ENCODE peak calls at places on chromosomes 3 and 15, in nine cellular contexts. V is body of pancreas; G is aorta; X is sigmoid colon; F is CD8-positive, alpha-beta memory T cell; I is CD8-positive, alpha-beta T cell; O is right lobe of liver; K is PC-3; R is upper lobe of left lung. U is an unnamed sample. For H3K4me1, the result is how much of the 10 kb centered on the place peaks cover.

GRCh38 chr15:87570186-87570585 is 686.4 kb downstream of the NTRK3 start:
- DNase-seq in V (no peak), G (no peak), X (no peak), F (no peak), I (no peak), O (no peak), K (peak), R (no peak), U (no peak)

GRCh38 chr15:50210462-50211264 is 28.7 kb downstream of the SLC27A2 start:
- DNase-seq in V (no peak), G (no peak), X (no peak), F (no peak), I (no peak), O (no peak), K (peak), R (no peak), U (no peak)

GRCh38 chr3:134775831-134776230 is 19.2 kb upstream of the EPHB1 start:
- DNase-seq in V (no peak), G (no peak), X (no peak), F (no peak), I (no peak), O (no peak), K (no peak), R (no peak), U (no peak)

GRCh38 chr3:58022490-58022889 is 14.3 kb downstream of the FLNB start:
- DNase-seq in V (no peak), G (no peak), X (no peak), F (no peak), I (no peak), O (no peak), K (peak), R (no peak), U (no peak)

GRCh38 chr3:77179762-77180161 is 139.9 kb downstream of the ROBO2 start:
- DNase-seq in V (no peak), G (no peak), X (no peak), F (no peak), I (no peak), O (no peak), K (no peak), R (no peak), U (no peak)

GRCh38 chr3:57061556-57061955 is 1.1 kb downstream of the SPATA12 start:
- DNase-seq in V (no peak), G (no peak), X (no peak), F (no peak), I (no peak), O (no peak), K (peak), R (no peak), U (no peak)

GRCh38 chr15:72082176-72082575 is 35.8 kb downstream of the MYO9A start:
- DNase-seq in V (no peak), G (no peak), X (no peak), F (no peak), I (no peak), O (no peak), K (no peak), R (no peak), U (no peak)

GRCh38 chr3:154829979-154830378 is 250.1 kb upstream of the MME start:
- DNase-seq in V (no peak), G (no peak), X (no peak), F (no peak), I (no peak), O (no peak), K (no peak), R (no peak), U (no peak)

GRCh38 chr15:83285979-83286553 is 1.6 kb upstream of the BNC1 start:
- DNase-seq in V (no peak), G (no peak), X (no peak), F (no peak), I (no peak), O (no peak), K (peak), R (no peak), U (no peak)

GRCh38 chr3:186665484-186666188 is at the start of gene HRG:
- DNase-seq in V (no peak), G (no peak), X (no peak), F (no peak), I (no peak), O (peak), K (no peak), R (no peak), U (no peak)

GRCh38 chr15:35319354-35319753 is 226.6 kb downstream of the DPH6 start:
- DNase-seq in V (no peak), G (no peak), X (no peak), F (no peak), I (no peak), O (no peak), K (no peak), R (no peak), U (no peak)

GRCh38 chr3:153633407-153633806 is 471.4 kb downstream of the RAP2B start:
- DNase-seq in V (no peak), G (no peak), X (no peak), F (no peak), I (no peak), O (no peak), K (no peak), R (no peak), U (no peak)

GRCh38 chr3:42673082-42673481 is 12.3 kb upstream of the KLHL40 start:
- DNase-seq in V (no peak), G (no peak), X (peak), F (no peak), I (no peak), O (peak), K (no peak), R (no peak), U (no peak)

GRCh38 chr3:13092621-13093339 is 19.6 kb upstream of the IQSEC1 start:
- DNase-seq in V (peak), G (no peak), X (peak), F (no peak), I (no peak), O (peak), K (peak), R (no peak), U (peak)

GRCh38 chr3:190032924-190033323 is 87.8 kb downstream of the P3H2 start:
- DNase-seq in V (no peak), G (no peak), X (no peak), F (no peak), I (no peak), O (no peak), K (no peak), R (no peak), U (no peak)
- H3K27ac ChIP-seq in V (no peak), G (no peak), X (peak), F (no peak), I (no peak), O (no peak), K (no peak), R (no peak), U (no peak)

GRCh38 chr15:100926258-100926657 is 7.1 kb downstream of the LRRK1 start:
- DNase-seq in V (no peak), G (no peak), X (no peak), F (no peak), I (no peak), O (no peak), K (peak), R (no peak), U (no peak)
- H3K4me1 ChIP-seq in V (under half), G (under half), X (under half), F (under half), I (under half), O (under half), K (under half), R (under half), U (under half)

GRCh38 chr3:161031134-161031533 is 74.0 kb downstream of the B3GALNT1 start:
- DNase-seq in V (no peak), G (no peak), X (no peak), F (no peak), I (no peak), O (no peak), K (peak), R (no peak), U (no peak)

GRCh38 chr3:161038725-161039124 is 66.4 kb downstream of the B3GALNT1 start:
- DNase-seq in V (no peak), G (no peak), X (no peak), F (no peak), I (no peak), O (no peak), K (no peak), R (no peak), U (no peak)

DNA sequence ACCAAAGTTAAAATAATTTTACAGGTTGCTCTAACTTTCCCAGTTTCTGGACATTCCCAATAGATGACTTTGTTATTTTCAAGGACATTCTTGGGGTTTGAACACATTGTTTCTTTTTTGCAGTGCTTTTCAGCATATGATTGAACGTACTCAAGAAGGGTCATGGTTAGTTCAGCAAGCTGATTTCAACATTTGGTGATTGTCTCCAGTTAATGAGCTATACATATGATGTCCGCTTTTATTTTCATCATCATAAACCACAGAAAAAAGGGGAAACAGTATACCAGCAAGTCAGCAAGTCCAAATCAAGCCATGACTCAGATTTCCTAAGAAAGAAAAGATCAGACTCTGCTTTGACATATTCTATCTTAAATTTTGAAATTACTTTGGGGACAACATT is 69.4 kb downstream of the B3GALNT1 start:
- DNase-seq in V (no peak), G (no peak), X (no peak), F (no peak), I (no peak), O (no peak), K (no peak), R (no peak), U (no peak)
- H3K27ac ChIP-seq in V (peak), G (no peak), X (no peak), F (no peak), I (no peak), O (no peak), K (no peak), R (no peak), U (no peak)

DNA sequence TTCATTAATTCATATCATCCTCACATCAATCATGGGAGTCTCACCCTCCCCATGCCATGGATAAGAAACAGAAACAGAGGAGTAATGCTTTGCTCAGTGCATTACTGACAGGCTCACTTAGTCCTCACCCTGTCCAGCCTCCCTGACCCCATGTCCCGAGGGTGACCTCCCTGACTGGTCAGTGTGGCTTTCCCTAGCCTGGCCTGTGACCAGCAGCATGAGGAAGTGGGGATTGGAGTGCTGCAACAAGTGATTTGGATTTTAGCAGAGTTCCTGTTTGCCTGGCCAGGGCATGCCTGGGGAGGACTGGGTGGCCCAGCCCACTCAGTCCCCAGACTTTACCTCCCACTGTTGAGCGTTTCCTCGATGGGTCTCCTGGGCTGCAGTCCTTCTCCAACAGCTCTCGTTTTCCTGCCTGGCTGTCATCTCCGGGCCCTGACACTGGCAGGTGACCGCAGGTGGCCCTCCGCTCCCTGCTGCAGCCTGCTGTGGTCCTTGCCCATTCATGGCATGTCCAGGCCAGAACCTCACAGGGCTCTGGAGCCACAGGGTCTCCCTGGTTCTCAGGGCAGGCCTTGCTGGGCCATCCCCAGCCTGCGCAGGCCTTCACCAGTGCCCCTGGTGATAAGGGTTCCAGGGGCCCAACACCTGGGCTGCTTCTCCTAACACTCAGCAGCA is 1.2 kb upstream of the TMIE start:
- DNase-seq in V (no peak), G (peak), X (peak), F (no peak), I (no peak), O (peak), K (no peak), R (no peak), U (peak)
- H3K4me1 ChIP-seq in V (under half), G (under half), X (under half), F (under half), I (under half), O (under half), K (under half), R (half or more), U (under half)

GRCh38 chr3:177180506-177180905 is 16.8 kb downstream of the TBL1XR1 start:
- DNase-seq in V (no peak), G (no peak), X (no peak), F (no peak), I (no peak), O (no peak), K (no peak), R (no peak), U (no peak)

GRCh38 chr3:177182352-177182751 is 14.9 kb downstream of the TBL1XR1 start:
- DNase-seq in V (no peak), G (no peak), X (no peak), F (no peak), I (no peak), O (no peak), K (no peak), R (no peak), U (no peak)

GRCh38 chr3:177181418-177181817 is 15.9 kb downstream of the TBL1XR1 start:
- DNase-seq in V (no peak), G (no peak), X (no peak), F (no peak), I (no peak), O (no peak), K (no peak), R (no peak), U (no peak)

GRCh38 chr3:177177670-177178295 is 19.5 kb downstream of the TBL1XR1 start:
- DNase-seq in V (no peak), G (no peak), X (no peak), F (no peak), I (no peak), O (no peak), K (no peak), R (no peak), U (no peak)

DNA sequence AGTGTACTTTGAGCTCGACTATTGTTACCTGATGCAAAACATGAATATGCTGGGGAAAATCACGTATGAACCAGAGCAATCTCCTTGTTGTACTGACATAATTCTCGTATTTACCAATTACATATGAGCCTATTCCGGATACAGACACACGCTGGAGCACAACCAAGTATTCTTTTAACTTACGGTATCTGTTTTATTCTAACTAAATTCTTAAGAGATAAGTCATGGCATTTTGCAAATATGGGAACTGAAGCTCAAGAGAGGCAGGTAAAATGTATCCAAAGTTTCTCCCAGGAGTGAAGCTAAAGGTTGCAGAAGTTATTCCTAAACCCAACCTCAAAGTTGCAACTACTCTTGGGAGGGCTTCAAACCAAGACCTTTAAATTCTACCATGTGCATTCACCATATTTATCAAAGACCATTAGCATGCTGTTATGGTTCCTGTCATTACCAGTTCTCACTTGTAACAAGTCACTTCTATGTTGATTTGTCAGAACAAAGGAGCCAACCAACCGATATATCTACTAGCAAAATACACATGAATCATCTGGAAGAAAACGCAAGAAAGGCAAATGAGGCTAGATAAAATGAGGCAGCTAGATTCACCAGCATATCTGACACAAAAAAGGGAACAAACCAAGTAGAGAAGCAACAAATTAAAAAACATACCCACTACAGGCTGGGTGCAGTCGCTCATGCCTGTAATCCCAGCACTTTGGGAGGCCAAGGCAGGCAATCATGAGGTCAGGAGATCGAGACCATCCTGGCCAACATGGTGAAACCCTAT is 17.8 kb downstream of the TBL1XR1 start:
- DNase-seq in V (no peak), G (no peak), X (no peak), F (no peak), I (no peak), O (no peak), K (no peak), R (no peak), U (no peak)
- H3K27ac ChIP-seq in V (no peak), G (no peak), X (no peak), F (no peak), I (no peak), O (no peak), K (no peak), R (no peak), U (no peak)

GRCh38 chr15:92921215-92922131 is 21.3 kb downstream of the CHD2 start:
- DNase-seq in V (no peak), G (no peak), X (no peak), F (no peak), I (no peak), O (no peak), K (peak), R (no peak), U (no peak)
- H3K4me1 ChIP-seq in V (half or more), G (under half), X (under half), F (half or more), I (half or more), O (half or more), K (half or more), R (half or more), U (under half)

GRCh38 chr15:70787001-70787400 is 23.6 kb upstream of the UACA start:
- DNase-seq in V (no peak), G (no peak), X (no peak), F (no peak), I (no peak), O (peak), K (no peak), R (no peak), U (no peak)
- H3K27ac ChIP-seq in V (no peak), G (no peak), X (no peak), F (no peak), I (no peak), O (no peak), K (no peak), R (no peak), U (no peak)

DNA sequence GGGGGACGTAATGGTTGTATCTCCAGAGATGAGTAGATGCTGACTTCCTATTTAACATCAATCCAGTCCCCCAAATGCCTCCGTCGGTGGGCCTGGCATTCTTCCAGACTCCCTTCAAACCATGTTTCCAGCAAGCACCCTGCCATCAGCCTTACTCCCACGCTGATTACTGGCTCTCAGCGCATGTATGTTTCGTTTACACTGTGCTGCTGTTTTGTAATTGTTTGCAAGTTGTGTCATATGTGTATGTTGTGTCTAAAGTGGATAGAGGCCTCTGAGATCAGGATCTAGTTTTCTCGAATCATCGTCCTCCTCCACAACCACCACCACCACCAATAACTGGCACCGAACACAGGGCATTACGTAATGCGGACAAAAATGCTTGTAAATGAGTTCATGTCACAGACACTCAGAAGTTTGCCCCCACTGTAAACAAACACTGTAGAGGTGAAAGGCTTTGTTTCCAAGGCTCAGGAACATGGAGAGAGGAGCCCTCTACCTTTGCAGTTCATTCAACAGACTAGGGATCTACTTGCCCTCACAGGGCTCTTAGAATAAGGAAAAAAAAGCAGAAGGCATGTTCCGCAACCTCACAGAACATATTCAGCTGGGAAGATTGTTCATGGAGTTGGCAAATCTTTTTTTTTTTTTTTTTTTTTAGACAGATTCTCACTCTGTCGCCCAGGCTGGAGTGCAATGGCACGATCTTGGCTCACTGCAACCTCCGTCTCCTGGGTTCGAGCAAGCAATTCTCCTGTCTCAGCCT is 46.1 kb upstream of the SEMA4B start:
- DNase-seq in V (peak), G (no peak), X (peak), F (no peak), I (no peak), O (peak), K (peak), R (no peak), U (no peak)
- H3K4me1 ChIP-seq in V (half or more), G (under half), X (under half), F (under half), I (under half), O (half or more), K (under half), R (under half), U (under half)

DNA sequence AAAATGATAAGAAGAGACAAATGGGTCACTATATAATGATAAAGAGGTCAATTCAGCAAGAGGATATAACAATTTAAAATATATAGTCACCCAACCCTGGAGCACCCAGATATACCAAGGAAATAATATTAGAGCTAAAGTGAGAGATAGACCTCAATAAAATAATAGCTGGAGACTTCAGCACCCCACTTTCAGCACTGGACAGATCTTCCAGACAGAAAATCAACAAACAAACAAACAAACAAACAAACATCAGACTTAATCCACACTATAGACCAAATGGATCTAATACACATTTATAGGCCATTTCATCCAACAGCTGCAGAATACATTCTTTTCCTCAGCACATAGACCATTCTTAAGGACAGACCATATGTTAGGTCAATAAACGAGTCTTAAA is 79.4 kb downstream of the SENP7 start:
- DNase-seq in V (no peak), G (no peak), X (no peak), F (no peak), I (no peak), O (no peak), K (no peak), R (no peak), U (no peak)
- H3K27ac ChIP-seq in V (no peak), G (no peak), X (no peak), F (no peak), I (no peak), O (no peak), K (no peak), R (no peak), U (no peak)

DNA sequence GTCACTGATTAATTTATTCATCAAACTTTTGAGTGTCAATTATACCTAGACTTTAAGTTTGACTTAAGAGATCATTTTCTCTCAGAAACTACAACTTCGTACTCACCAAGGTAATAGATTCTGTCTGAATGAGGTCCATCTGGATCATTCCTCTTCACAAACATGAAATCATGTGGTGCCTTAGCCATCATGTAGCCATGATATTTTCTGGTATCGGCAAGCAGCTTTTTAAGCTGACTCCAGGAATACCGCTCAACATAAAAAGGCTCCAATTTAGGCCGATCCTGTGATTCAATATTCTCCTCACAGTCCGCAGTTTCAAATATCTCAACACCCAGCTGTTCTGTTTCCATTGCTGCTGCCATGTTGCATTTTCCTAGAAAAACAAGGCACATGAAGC is 5.3 kb downstream of the DPP8 start:
- DNase-seq in V (no peak), G (no peak), X (no peak), F (no peak), I (no peak), O (no peak), K (no peak), R (no peak), U (no peak)
- H3K4me1 ChIP-seq in V (under half), G (under half), X (under half), F (half or more), I (under half), O (under half), K (under half), R (under half), U (under half)

U was measured in right cardiac atrium.